ENCODE peak calls at places on chromosomes 16 and 17, in eight cellular contexts. X is body of pancreas; W is uterus; U is pancreas; S is adrenal gland; H is tibial artery; F is GM23338; D is effector memory CD4-positive, alpha-beta T cell. O is an unnamed sample. For H3K27me3 and H3K36me3, the result is how much of the 10 kb centered on the place peaks cover.

GRCh38 chr17:5329784-5330557 is 47.9 kb downstream of the RABEP1 start:
- DNase-seq in X (no peak), W (no peak), U (no peak), S (no peak), H (no peak), F (no peak), D (no peak), O (no peak)

GRCh38 chr17:59501690-59502089 is 63.7 kb upstream of the DHX40 start:
- DNase-seq in X (no peak), W (no peak), U (no peak), S (no peak), H (no peak), F (no peak), D (no peak), O (no peak)

GRCh38 chr16:81832801-81833547 is 53.9 kb downstream of the PLCG2 start:
- DNase-seq in X (no peak), W (no peak), U (no peak), S (no peak), H (no peak), F (no peak), D (no peak), O (no peak)

GRCh38 chr17:81118308-81119221 is 46.7 kb upstream of the PVALEF start:
- DNase-seq in X (no peak), W (no peak), U (no peak), S (no peak), H (no peak), F (no peak), D (no peak), O (peak)

GRCh38 chr17:49575524-49576120 is at the start of gene NXPH3:
- DNase-seq in X (peak), W (peak), U (peak), S (peak), H (peak), F (peak), D (peak), O (peak)

GRCh38 chr16:14193316-14193871 is 122.3 kb downstream of the MRTFB start:
- DNase-seq in X (no peak), W (no peak), U (no peak), S (no peak), H (no peak), F (peak), D (no peak), O (peak)

GRCh38 chr16:66266436-66267286 is 99.8 kb upstream of the CDH5 start:
- DNase-seq in X (no peak), W (peak), U (no peak), S (no peak), H (peak), F (peak), D (no peak), O (peak)

GRCh38 chr17:14196337-14196997 is 40.2 kb downstream of the CDRT15 start:
- DNase-seq in X (no peak), W (no peak), U (no peak), S (no peak), H (no peak), F (peak), D (no peak), O (peak)

GRCh38 chr17:43171761-43172487 is 910 bp downstream of the NBR1 start:
- DNase-seq in X (peak), W (no peak), U (peak), S (peak), H (no peak), F (peak), D (no peak), O (no peak)

GRCh38 chr16:31427441-31428276 is 501 bp downstream of the COX6A2 start:
- DNase-seq in X (peak), W (peak), U (peak), S (peak), H (peak), F (peak), D (peak), O (peak)

GRCh38 chr16:31216552-31217530 is at the start of gene PYDC1:
- DNase-seq in X (no peak), W (no peak), U (no peak), S (no peak), H (no peak), F (peak), D (no peak), O (peak)

GRCh38 chr17:82108038-82108998 is 10.3 kb upstream of the FASN start:
- DNase-seq in X (no peak), W (no peak), U (no peak), S (no peak), H (no peak), F (no peak), D (no peak), O (peak)

GRCh38 chr16:19165101-19165500 is 2.9 kb upstream of the SYT17 start:
- DNase-seq in X (no peak), W (no peak), U (no peak), S (no peak), H (no peak), F (no peak), D (no peak), O (no peak)

GRCh38 chr17:55666810-55667209 is 55.9 kb downstream of the TMEM100 start:
- DNase-seq in X (no peak), W (no peak), U (no peak), S (no peak), H (no peak), F (no peak), D (no peak), O (no peak)
- H3K27me3 ChIP-seq in X (under half), W (under half), U (under half), S (under half), H (under half), F (under half), D (under half), O (under half)

GRCh38 chr16:2755158-2755557 is 2.7 kb downstream of the SRRM2 start:
- DNase-seq in X (no peak), W (no peak), U (no peak), S (no peak), H (no peak), F (no peak), D (no peak), O (no peak)

GRCh38 chr16:2757344-2757743 is 4.9 kb downstream of the SRRM2 start:
- DNase-seq in X (no peak), W (no peak), U (no peak), S (no peak), H (no peak), F (no peak), D (no peak), O (no peak)

GRCh38 chr16:2752850-2753522 is 548 bp downstream of the SRRM2 start:
- DNase-seq in X (peak), W (peak), U (peak), S (peak), H (peak), F (peak), D (no peak), O (peak)

GRCh38 chr16:2753523-2754020 is 1.1 kb downstream of the SRRM2 start:
- DNase-seq in X (no peak), W (no peak), U (no peak), S (no peak), H (no peak), F (no peak), D (no peak), O (no peak)

GRCh38 chr16:2756288-2757015 is 4.0 kb downstream of the SRRM2 start:
- DNase-seq in X (no peak), W (no peak), U (no peak), S (no peak), H (no peak), F (no peak), D (no peak), O (peak)
- H3K4me3 ChIP-seq in X (no peak), W (no peak), U (no peak), S (no peak), H (no peak), F (no peak), D (no peak), O (no peak)

GRCh38 chr17:48336986-48337385 is 93.0 kb downstream of the SKAP1 start:
- DNase-seq in X (no peak), W (no peak), U (no peak), S (no peak), H (no peak), F (no peak), D (no peak), O (no peak)
- H3K36me3 ChIP-seq in X (under half), W (under half), U (under half), S (under half), H (under half), F (under half), D (under half), O (under half)

GRCh38 chr16:84818133-84818532 is 1.7 kb upstream of the CRISPLD2 start:
- DNase-seq in X (no peak), W (no peak), U (no peak), S (no peak), H (no peak), F (no peak), D (no peak), O (no peak)
- H3K27me3 ChIP-seq in X (under half), W (under half), U (under half), S (under half), H (under half), F (under half), D (under half), O (under half)

DNA sequence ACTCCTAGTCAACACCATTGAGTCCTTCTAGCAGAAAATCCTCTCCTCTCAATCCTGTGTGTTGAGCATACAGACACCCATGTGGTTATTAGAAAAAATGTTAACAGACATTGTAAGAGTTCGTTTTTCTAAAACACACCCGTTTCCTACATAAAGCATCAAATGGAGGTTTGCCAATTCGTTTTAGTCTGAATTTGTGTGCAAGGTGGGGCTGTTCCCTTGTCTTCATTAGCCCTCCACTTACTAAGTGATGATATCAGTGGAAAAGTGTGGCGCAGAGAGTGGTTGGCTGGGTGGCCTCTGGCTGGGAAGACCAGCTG is 2.7 kb downstream of the NHERF1 start:
- DNase-seq in X (no peak), W (no peak), U (no peak), S (no peak), H (no peak), F (no peak), D (no peak), O (no peak)
- H3K4me3 ChIP-seq in X (no peak), W (no peak), U (peak), S (no peak), H (no peak), F (peak), D (peak), O (no peak)

GRCh38 chr17:52049051-52049450 is 109.5 kb downstream of the CA10 start:
- DNase-seq in X (no peak), W (no peak), U (no peak), S (no peak), H (no peak), F (no peak), D (no peak), O (no peak)

DNA sequence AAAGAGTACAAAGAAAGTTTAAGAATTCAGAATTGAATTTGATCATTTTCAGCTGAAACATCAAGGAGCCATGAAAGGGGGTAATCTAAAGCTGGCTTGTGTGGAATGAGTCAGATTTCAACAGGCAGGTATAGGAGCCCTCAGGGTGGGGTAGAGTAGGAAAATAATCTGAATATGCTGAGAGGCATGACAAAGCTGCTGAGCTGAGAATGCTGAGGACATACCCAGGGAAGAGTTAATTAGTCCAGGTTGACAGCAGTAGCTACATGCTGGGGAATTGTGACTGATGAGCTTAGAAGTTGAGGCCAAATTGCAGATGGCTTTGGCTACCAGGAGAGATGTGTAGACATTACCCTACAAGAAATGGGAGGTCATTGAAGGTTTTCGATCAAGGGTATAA is 110.0 kb downstream of the CA10 start:
- DNase-seq in X (no peak), W (no peak), U (no peak), S (no peak), H (no peak), F (peak), D (no peak), O (no peak)
- H3K36me3 ChIP-seq in X (under half), W (under half), U (under half), S (under half), H (under half), F (under half), D (under half), O (under half)

DNA sequence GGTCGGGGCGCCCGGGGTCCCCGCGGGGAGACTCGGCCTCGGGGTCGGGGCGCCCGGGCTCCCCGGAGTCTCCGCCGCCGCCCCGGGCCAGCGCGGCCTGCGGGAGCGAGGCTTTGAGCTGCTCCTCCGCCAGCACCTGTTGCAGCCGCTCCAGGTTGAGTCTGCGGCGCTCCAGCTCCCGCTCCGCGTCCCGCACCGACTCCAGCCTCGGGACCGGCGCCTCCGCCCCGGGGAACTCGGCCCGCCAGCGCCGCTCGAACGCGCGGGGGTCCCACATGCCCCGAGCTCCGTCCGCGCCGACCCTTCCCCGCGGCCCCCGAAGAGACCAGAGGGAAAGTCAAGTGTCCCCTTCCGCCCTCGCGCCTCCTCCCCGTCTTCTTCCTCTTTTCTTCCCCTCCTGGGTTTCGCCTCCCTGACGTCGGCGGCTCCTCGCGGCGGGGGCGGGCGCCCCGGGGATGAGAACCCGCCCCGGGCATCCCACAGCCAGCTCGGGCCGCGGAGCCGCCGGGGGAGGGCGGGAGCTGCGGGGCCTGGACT is 40.8 kb upstream of the BHLHA9 start:
- DNase-seq in X (peak), W (peak), U (no peak), S (peak), H (peak), F (peak), D (peak), O (peak)
- H3K27me3 ChIP-seq in X (under half), W (under half), U (under half), S (under half), H (half or more), F (half or more), D (under half), O (half or more)

O was measured in H7.